ENCODE peak calls at places on chromosomes 7 and 10, in four cellular contexts. E is stimulated activated CD8-positive, alpha-beta memory T cell treated with anti-CD3 and anti-CD28 coated beads, Interleukin-4, amount 100 ng/mL, for 24 hours; X is stimulated activated CD4-positive, alpha-beta T cell treated with anti-CD3 and anti-CD28 coated beads, TNF-alpha, amount 100 ng/mL, for 1 hour; H is activated naive CD4-positive, alpha-beta T cell. T is an unnamed sample.

GRCh38 chr10:78518224-78518623 is 484.6 kb downstream of the RPS24 start:
- DNase-seq in X (no peak), H (no peak), E (no peak), T (no peak)

GRCh38 chr7:150716368-150716767 is at the start of gene GIMAP1:
- DNase-seq in E (no peak), X (no peak), H (no peak), T (peak)

GRCh38 chr7:41256186-41256945 is 446.5 kb downstream of the INHBA start:
- DNase-seq in H (no peak), X (no peak), E (no peak), T (no peak)

GRCh38 chr10:22620140-22620857 is 94.1 kb downstream of the PIP4K2A start:
- DNase-seq in H (no peak), X (no peak), E (no peak), T (no peak)

GRCh38 chr7:79458796-79459195 is 5.3 kb upstream of the MAGI2 start:
- DNase-seq in H (no peak), E (no peak), X (no peak), T (no peak)

GRCh38 chr10:113073549-113074189 is 123.6 kb downstream of the TCF7L2 start:
- DNase-seq in H (no peak), E (no peak), X (no peak), T (no peak)

GRCh38 chr7:1696671-1697498 is 26.8 kb downstream of the ELFN1 start:
- DNase-seq in X (no peak), E (no peak), H (no peak), T (no peak)

GRCh38 chr10:63553031-63553430 is 31.8 kb downstream of the REEP3 start:
- DNase-seq in E (no peak), X (no peak), H (no peak), T (no peak)

GRCh38 chr7:47602272-47603004 is 20.5 kb upstream of the TNS3 start:
- DNase-seq in H (no peak), E (no peak), X (no peak), T (no peak)

GRCh38 chr7:116554436-116554835 is 29.6 kb downstream of the CAV1 start:
- DNase-seq in X (no peak), E (no peak), H (no peak), T (no peak)

GRCh38 chr7:158959954-158960353 is 103.6 kb downstream of the DYNC2I1 start:
- DNase-seq in H (no peak), E (no peak), X (no peak), T (no peak)

GRCh38 chr10:13765641-13766341 is 179.0 kb downstream of the PRPF18 start:
- DNase-seq in H (no peak), E (no peak), X (no peak), T (no peak)

T was measured in stimulated activated naive CD8-positive, alpha-beta T cell treated with anti-CD3 and anti-CD28 coated beads, Interleukin-15, Interleukin-2, amounts not matched to agents 100 U/mL and 50 U/mL, for 24 hours.